ENCODE peak calls at places on chromosomes 1 and 21, in six cellular contexts. One of them, this sample, is unnamed.

GRCh38 chr1:155168456-155169210 is 4.5 kb downstream of the KRTCAP2 start:
- DNase-seq in nephron progenitor cell: no peak
- DNase-seq in IMR-90: no peak
- DNase-seq in mammary epithelial cell: no peak
- DNase-seq in astrocyte of the cerebellum: no peak
- DNase-seq in HFF-Myc: no peak
- DNase-seq in this sample: no peak

GRCh38 chr1:83882906-83883305 is 116.0 kb downstream of the TTLL7 start:
- DNase-seq in nephron progenitor cell: peak; percentile 4
- DNase-seq in IMR-90: peak; percentile 58
- DNase-seq in mammary epithelial cell: peak; percentile 56
- DNase-seq in astrocyte of the cerebellum: peak; percentile 18
- DNase-seq in HFF-Myc: peak; percentile 45
- DNase-seq in this sample: no peak

GRCh38 chr1:232937741-232938375 is 12.6 kb upstream of the NTPCR start:
- DNase-seq in nephron progenitor cell: no peak
- DNase-seq in IMR-90: no peak
- DNase-seq in mammary epithelial cell: no peak
- DNase-seq in astrocyte of the cerebellum: no peak
- DNase-seq in HFF-Myc: no peak
- DNase-seq in this sample: no peak

GRCh38 chr1:187947359-187947758 is 1118.6 kb downstream of the PLA2G4A start:
- DNase-seq in nephron progenitor cell: no peak
- DNase-seq in IMR-90: no peak
- DNase-seq in mammary epithelial cell: no peak
- DNase-seq in astrocyte of the cerebellum: no peak
- DNase-seq in HFF-Myc: no peak
- DNase-seq in this sample: no peak

GRCh38 chr21:44726803-44727202 is 15.4 kb upstream of the TSPEAR start:
- DNase-seq in nephron progenitor cell: no peak
- DNase-seq in IMR-90: no peak
- DNase-seq in mammary epithelial cell: no peak
- DNase-seq in astrocyte of the cerebellum: no peak
- DNase-seq in HFF-Myc: no peak
- DNase-seq in this sample: peak; percentile 56

GRCh38 chr1:178496410-178497135 is at the start of gene CLEC20A:
- DNase-seq in nephron progenitor cell: no peak
- DNase-seq in IMR-90: no peak
- DNase-seq in mammary epithelial cell: no peak
- DNase-seq in astrocyte of the cerebellum: no peak
- DNase-seq in HFF-Myc: no peak
- DNase-seq in this sample: no peak

GRCh38 chr21:37009740-37010341 is 3.3 kb downstream of the RIPPLY3 start:
- DNase-seq in nephron progenitor cell: peak; percentile 91
- DNase-seq in IMR-90: peak; percentile 80
- DNase-seq in mammary epithelial cell: peak; percentile 71
- DNase-seq in astrocyte of the cerebellum: peak; percentile 62
- DNase-seq in HFF-Myc: peak; percentile 26
- DNase-seq in this sample: peak; percentile 90

GRCh38 chr1:4408380-4408779 is 246.0 kb upstream of the AJAP1 start:
- DNase-seq in nephron progenitor cell: no peak
- DNase-seq in IMR-90: no peak
- DNase-seq in mammary epithelial cell: no peak
- DNase-seq in astrocyte of the cerebellum: no peak
- DNase-seq in HFF-Myc: no peak
- DNase-seq in this sample: no peak

GRCh38 chr1:248756151-248756550 is 592 bp upstream of the LYPD8 start:
- DNase-seq in nephron progenitor cell: no peak
- DNase-seq in IMR-90: no peak
- DNase-seq in mammary epithelial cell: no peak
- DNase-seq in astrocyte of the cerebellum: no peak
- DNase-seq in HFF-Myc: no peak
- DNase-seq in this sample: no peak

GRCh38 chr1:15014521-15014920 is 139.0 kb upstream of the TMEM51 start:
- DNase-seq in nephron progenitor cell: no peak
- DNase-seq in IMR-90: peak; percentile 30
- DNase-seq in mammary epithelial cell: no peak
- DNase-seq in astrocyte of the cerebellum: no peak
- DNase-seq in HFF-Myc: no peak
- DNase-seq in this sample: no peak

DNA sequence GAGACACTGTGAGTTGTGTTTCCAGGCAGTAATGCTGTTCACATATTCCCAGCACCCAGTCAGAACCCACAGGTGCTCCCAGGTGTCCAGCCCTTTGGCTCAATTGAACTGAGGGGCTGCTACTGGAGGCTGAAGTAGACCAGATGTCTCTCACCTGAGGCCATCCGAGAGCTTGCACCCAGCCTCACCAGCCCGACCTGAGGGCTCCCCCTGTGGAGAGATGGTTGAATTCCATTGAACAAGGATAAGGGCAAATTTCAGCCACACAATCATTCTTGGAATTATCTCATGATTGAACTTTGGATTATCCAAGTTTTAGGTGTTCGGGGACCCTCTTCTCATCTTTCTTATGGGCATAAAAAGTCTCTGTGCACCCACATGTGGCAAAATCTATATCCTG is 52.1 kb downstream of the OBSCN start:
- DNase-seq in nephron progenitor cell: no peak
- DNase-seq in IMR-90: no peak
- DNase-seq in mammary epithelial cell: no peak
- DNase-seq in astrocyte of the cerebellum: no peak
- DNase-seq in HFF-Myc: no peak
- DNase-seq in this sample: no peak
- TF ChIP-seq CTCF in nephron progenitor cell: no peak
- TF ChIP-seq CTCF in IMR-90: peak; percentile 13
- TF ChIP-seq CTCF in mammary epithelial cell: peak; percentile 19
- TF ChIP-seq CTCF in astrocyte of the cerebellum: no peak
- TF ChIP-seq CTCF in HFF-Myc: no peak
- TF ChIP-seq CTCF in this sample: no peak

GRCh38 chr1:168092566-168093355 is 44.0 kb downstream of the GPR161 start:
- DNase-seq in nephron progenitor cell: no peak
- DNase-seq in IMR-90: no peak
- DNase-seq in mammary epithelial cell: no peak
- DNase-seq in astrocyte of the cerebellum: peak; percentile 20
- DNase-seq in HFF-Myc: no peak
- DNase-seq in this sample: no peak
- TF ChIP-seq CTCF in nephron progenitor cell: no peak
- TF ChIP-seq CTCF in IMR-90: peak; percentile 30
- TF ChIP-seq CTCF in mammary epithelial cell: peak; percentile 18
- TF ChIP-seq CTCF in astrocyte of the cerebellum: peak; percentile 47
- TF ChIP-seq CTCF in HFF-Myc: peak; percentile 10
- TF ChIP-seq CTCF in this sample: peak; percentile 17

DNA sequence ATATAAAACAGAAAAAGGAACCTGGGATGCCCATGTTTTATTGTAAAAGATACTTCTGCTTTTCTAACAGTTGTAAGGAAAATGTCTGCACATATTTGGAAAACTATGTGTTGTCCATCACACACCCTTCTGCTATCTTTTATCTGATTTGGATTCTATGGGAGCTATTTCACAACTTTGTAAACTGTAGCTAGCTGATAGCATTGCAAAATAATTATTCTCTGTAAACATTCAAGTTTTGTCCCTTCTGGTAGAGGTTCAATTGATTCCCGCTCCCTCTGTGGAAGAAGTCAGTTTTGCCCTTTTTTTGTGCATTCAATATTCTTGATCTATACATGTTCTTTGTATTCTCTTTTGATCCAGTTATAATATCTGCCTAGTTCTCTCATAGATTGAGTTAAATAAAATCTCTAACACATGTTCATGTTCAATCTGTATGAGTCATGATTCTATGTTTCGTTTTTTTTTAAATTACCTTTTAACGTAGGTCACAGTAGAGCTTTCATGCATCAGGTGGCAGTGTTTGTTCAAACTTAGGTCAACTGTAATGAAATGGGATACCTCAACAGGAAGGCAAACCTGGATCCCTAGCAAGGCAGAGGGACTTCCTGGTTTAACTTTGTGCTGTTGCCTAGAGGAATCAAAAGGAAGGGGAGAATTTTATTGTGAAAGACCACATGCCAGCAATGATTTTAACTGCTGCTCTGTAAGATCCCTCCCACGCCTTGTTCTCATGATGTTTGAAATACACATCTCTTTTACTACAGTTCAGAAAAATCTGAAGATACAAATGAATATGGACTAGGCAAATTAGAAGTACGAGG is 26.0 kb upstream of the BCL9 start:
- DNase-seq in nephron progenitor cell: no peak
- DNase-seq in IMR-90: peak; percentile 41
- DNase-seq in mammary epithelial cell: peak; percentile 64
- DNase-seq in astrocyte of the cerebellum: peak; percentile 22
- DNase-seq in HFF-Myc: peak; percentile 50
- DNase-seq in this sample: no peak
- TF ChIP-seq CTCF in nephron progenitor cell: no peak
- TF ChIP-seq CTCF in IMR-90: no peak
- TF ChIP-seq CTCF in mammary epithelial cell: no peak
- TF ChIP-seq CTCF in astrocyte of the cerebellum: no peak
- TF ChIP-seq CTCF in HFF-Myc: peak; percentile 4
- TF ChIP-seq CTCF in this sample: no peak

GRCh38 chr1:89276690-89277089 is 4.0 kb upstream of the GBP5 start:
- DNase-seq in nephron progenitor cell: no peak
- DNase-seq in IMR-90: no peak
- DNase-seq in mammary epithelial cell: no peak
- DNase-seq in astrocyte of the cerebellum: no peak
- DNase-seq in HFF-Myc: no peak
- DNase-seq in this sample: no peak
- TF ChIP-seq CTCF in nephron progenitor cell: no peak
- TF ChIP-seq CTCF in IMR-90: no peak
- TF ChIP-seq CTCF in mammary epithelial cell: no peak
- TF ChIP-seq CTCF in astrocyte of the cerebellum: no peak
- TF ChIP-seq CTCF in HFF-Myc: no peak
- TF ChIP-seq CTCF in this sample: no peak

DNA sequence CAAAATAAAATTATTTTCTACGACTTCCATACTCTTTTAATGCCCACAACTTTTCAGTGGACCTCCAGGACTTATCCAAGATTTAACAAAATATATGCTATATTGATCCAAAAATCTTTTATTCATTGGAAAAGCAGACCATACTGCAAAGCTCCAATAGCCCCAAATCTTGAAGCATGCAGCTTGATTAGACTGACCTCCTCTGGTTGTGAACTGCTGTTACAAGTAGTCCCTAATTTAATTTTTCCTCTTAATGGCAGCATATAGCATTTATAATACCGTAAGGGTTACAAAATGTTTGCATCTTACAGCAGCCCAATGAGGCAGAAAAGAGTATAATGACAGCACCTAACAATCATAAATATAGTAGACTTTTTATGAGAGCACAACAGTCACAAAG is 49.8 kb downstream of the TPR start:
- DNase-seq in nephron progenitor cell: no peak
- DNase-seq in IMR-90: peak; percentile 29
- DNase-seq in mammary epithelial cell: no peak
- DNase-seq in astrocyte of the cerebellum: peak; percentile 1
- DNase-seq in HFF-Myc: peak; percentile 11
- DNase-seq in this sample: no peak
- TF ChIP-seq CTCF in nephron progenitor cell: peak; percentile 20
- TF ChIP-seq CTCF in IMR-90: peak; percentile 50
- TF ChIP-seq CTCF in mammary epithelial cell: peak; percentile 43
- TF ChIP-seq CTCF in astrocyte of the cerebellum: peak; percentile 50
- TF ChIP-seq CTCF in HFF-Myc: peak; percentile 42
- TF ChIP-seq CTCF in this sample: peak; percentile 60

GRCh38 chr1:52907812-52908153 is 13.8 kb downstream of the ECHDC2 start:
- DNase-seq in nephron progenitor cell: no peak
- DNase-seq in IMR-90: no peak
- DNase-seq in mammary epithelial cell: no peak
- DNase-seq in astrocyte of the cerebellum: no peak
- DNase-seq in HFF-Myc: no peak
- DNase-seq in this sample: no peak

GRCh38 chr1:52907068-52907811 is 14.3 kb downstream of the ECHDC2 start:
- DNase-seq in nephron progenitor cell: no peak
- DNase-seq in IMR-90: peak; percentile 28
- DNase-seq in mammary epithelial cell: no peak
- DNase-seq in astrocyte of the cerebellum: no peak
- DNase-seq in HFF-Myc: no peak
- DNase-seq in this sample: no peak

GRCh38 chr1:52906135-52906603 is 15.4 kb downstream of the ECHDC2 start:
- DNase-seq in nephron progenitor cell: no peak
- DNase-seq in IMR-90: no peak
- DNase-seq in mammary epithelial cell: no peak
- DNase-seq in astrocyte of the cerebellum: no peak
- DNase-seq in HFF-Myc: no peak
- DNase-seq in this sample: no peak

GRCh38 chr1:52905376-52905698 is 16.2 kb downstream of the ECHDC2 start:
- DNase-seq in nephron progenitor cell: no peak
- DNase-seq in IMR-90: no peak
- DNase-seq in mammary epithelial cell: no peak
- DNase-seq in astrocyte of the cerebellum: no peak
- DNase-seq in HFF-Myc: no peak
- DNase-seq in this sample: no peak

DNA sequence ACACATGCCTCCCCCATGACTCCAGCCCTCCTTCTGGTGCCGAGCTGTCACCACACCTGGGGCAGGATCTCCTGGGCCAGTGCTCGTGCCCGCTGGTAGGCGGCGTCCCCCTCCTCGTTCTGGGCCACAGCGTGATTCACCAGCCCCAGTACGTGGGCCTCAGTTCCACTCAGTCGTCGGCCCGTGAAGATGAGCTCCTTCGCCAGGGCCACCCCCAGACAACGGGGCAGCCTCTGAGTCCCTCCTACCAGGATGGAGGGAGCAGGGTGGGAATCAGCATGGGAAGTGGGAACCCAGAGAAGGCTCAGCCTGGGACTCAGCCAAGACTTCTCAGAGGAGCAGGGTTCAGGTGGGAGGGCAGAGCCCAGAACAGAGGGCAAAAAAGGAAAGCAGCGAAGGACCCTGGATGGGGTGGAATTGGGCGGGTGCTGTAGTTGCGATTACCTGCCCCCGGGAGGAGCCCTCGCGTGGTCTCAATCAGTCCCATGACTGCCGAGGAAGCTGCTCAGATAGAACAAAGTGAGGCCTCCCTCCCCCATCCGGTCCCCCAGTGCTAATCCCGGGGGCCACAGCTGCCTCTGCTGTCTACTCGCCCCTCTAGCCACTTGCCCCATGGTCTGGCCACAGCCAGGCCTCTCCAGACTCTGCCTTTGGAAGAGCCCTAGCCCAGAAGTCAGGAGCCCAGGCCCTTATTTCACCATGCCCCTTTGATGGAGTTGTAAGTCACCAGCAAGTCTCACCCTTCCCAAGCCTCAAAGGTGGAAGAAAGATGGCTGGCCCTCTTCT is 16.8 kb downstream of the ECHDC2 start:
- DNase-seq in nephron progenitor cell: peak; percentile 29
- DNase-seq in IMR-90: no peak
- DNase-seq in mammary epithelial cell: no peak
- DNase-seq in astrocyte of the cerebellum: no peak
- DNase-seq in HFF-Myc: no peak
- DNase-seq in this sample: no peak
- TF ChIP-seq CTCF in nephron progenitor cell: peak; percentile 44
- TF ChIP-seq CTCF in IMR-90: peak; percentile 35
- TF ChIP-seq CTCF in mammary epithelial cell: peak; percentile 48
- TF ChIP-seq CTCF in astrocyte of the cerebellum: peak; percentile 51
- TF ChIP-seq CTCF in HFF-Myc: peak; percentile 61
- TF ChIP-seq CTCF in this sample: peak; percentile 64

GRCh38 chr1:109603229-109603628 is 16.2 kb downstream of the GNAT2 start:
- DNase-seq in nephron progenitor cell: no peak
- DNase-seq in IMR-90: no peak
- DNase-seq in mammary epithelial cell: no peak
- DNase-seq in astrocyte of the cerebellum: no peak
- DNase-seq in HFF-Myc: no peak
- DNase-seq in this sample: no peak
- TF ChIP-seq CTCF in nephron progenitor cell: no peak
- TF ChIP-seq CTCF in IMR-90: no peak
- TF ChIP-seq CTCF in mammary epithelial cell: no peak
- TF ChIP-seq CTCF in astrocyte of the cerebellum: no peak
- TF ChIP-seq CTCF in HFF-Myc: no peak
- TF ChIP-seq CTCF in this sample: no peak

This sample was measured in type B pancreatic cell.